ENCODE peak calls at places on chromosomes 5 and 9, in four cellular contexts. D is K562, X is GM12878, O is SK-N-SH. Q is an unnamed sample.

GRCh38 chr5:168159425-168159824 is 132.0 kb upstream of the WWC1 start:
- DNase-seq in D (no peak), X (no peak), O (no peak), Q (peak)

GRCh38 chr9:121472361-121472910 is 27.2 kb downstream of the GGTA1 start:
- DNase-seq in D (no peak), X (no peak), O (no peak), Q (no peak)

GRCh38 chr9:113592806-113593575 is 129.5 kb downstream of the RGS3 start:
- DNase-seq in D (no peak), X (no peak), O (no peak), Q (no peak)

GRCh38 chr5:56607551-56607950 is 207.8 kb upstream of the MAP3K1 start:
- DNase-seq in D (no peak), X (no peak), O (no peak), Q (no peak)

GRCh38 chr9:34163439-34163838 is 15.4 kb upstream of the UBAP1 start:
- DNase-seq in D (no peak), X (no peak), O (no peak), Q (no peak)

GRCh38 chr9:101235105-101235866 is 149.5 kb downstream of the BAAT start:
- DNase-seq in D (peak), X (no peak), O (peak), Q (no peak)

GRCh38 chr9:134314950-134315715 is 11.1 kb upstream of the RXRA start:
- DNase-seq in D (no peak), X (no peak), O (no peak), Q (no peak)

GRCh38 chr9:131627846-131628820 is 82.8 kb downstream of the PRRT1B start:
- DNase-seq in D (no peak), X (no peak), O (no peak), Q (no peak)

GRCh38 chr5:137632716-137633115 is 103.2 kb downstream of the KLHL3 start:
- DNase-seq in D (no peak), X (no peak), O (no peak), Q (no peak)

GRCh38 chr5:53779541-53779981 is 219.1 kb downstream of the NDUFS4 start:
- DNase-seq in D (no peak), X (no peak), O (peak), Q (no peak)

GRCh38 chr9:113624721-113625120 is 161.2 kb downstream of the RGS3 start:
- DNase-seq in D (no peak), X (no peak), O (peak), Q (no peak)

GRCh38 chr5:38497946-38498345 is 58.5 kb downstream of the LIFR start:
- DNase-seq in D (peak), X (no peak), O (no peak), Q (no peak)

GRCh38 chr5:175831507-175831906 is 39.9 kb upstream of the CPLX2 start:
- DNase-seq in D (no peak), X (no peak), O (no peak), Q (no peak)

GRCh38 chr9:132181796-132182521 is 20.1 kb downstream of the NTNG2 start:
- DNase-seq in D (no peak), X (no peak), O (peak), Q (no peak)

GRCh38 chr9:99127372-99128132 is 22.6 kb downstream of the TGFBR1 start:
- DNase-seq in D (no peak), X (no peak), O (no peak), Q (no peak)

GRCh38 chr9:17453751-17454150 is 125.1 kb upstream of the SH3GL2 start:
- DNase-seq in D (no peak), X (no peak), O (no peak), Q (no peak)

GRCh38 chr5:171415115-171415730 is 4.2 kb upstream of the FGF18 start:
- DNase-seq in D (no peak), X (no peak), O (no peak), Q (no peak)

GRCh38 chr9:85511746-85512145 is 230.0 kb downstream of the AGTPBP1 start:
- DNase-seq in D (no peak), X (no peak), O (no peak), Q (no peak)

GRCh38 chr5:164127527-164127926 is 622.1 kb downstream of the MAT2B start:
- DNase-seq in D (no peak), X (no peak), O (no peak), Q (no peak)

GRCh38 chr9:129489838-129490582 is 130.9 kb downstream of the C9orf50 start:
- DNase-seq in D (peak), X (no peak), O (no peak), Q (no peak)

GRCh38 chr5:8908055-8908683 is 637.7 kb downstream of the SEMA5A start:
- DNase-seq in D (peak), X (no peak), O (peak), Q (peak)

GRCh38 chr5:71862661-71863060 is 143.6 kb downstream of the CARTPT start:
- DNase-seq in D (no peak), X (no peak), O (no peak), Q (peak)

GRCh38 chr5:91118802-91119201 is 264.3 kb downstream of the ARRDC3 start:
- DNase-seq in D (no peak), X (no peak), O (no peak), Q (no peak)

GRCh38 chr9:124629600-124629999 is 122.4 kb upstream of the NR5A1 start:
- DNase-seq in D (no peak), X (no peak), O (no peak), Q (no peak)

GRCh38 chr5:103439007-103439406 is 123.6 kb downstream of the NUDT12 start:
- DNase-seq in D (no peak), X (no peak), O (no peak), Q (no peak)

DNA sequence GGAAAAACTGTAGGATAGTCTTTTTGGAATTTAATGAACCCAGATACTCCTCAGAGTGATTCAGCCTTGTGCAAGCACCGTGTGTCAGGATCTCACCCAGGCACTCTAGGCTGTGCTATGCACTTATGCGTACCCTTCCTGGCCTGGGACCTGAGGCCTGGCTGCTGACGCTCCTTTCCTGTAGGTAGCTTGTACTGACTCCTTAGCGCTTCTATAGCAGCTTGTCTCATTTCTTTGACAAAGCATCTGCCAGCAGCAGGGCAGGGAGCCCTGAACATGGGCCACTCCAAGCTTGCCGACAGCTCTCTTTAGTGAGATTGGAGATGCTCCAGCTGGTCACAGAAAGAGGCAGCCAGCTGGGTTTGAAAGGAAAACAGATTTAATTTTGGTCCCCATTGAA is 147.3 kb downstream of the SGCD start:
- DNase-seq in D (no peak), X (no peak), O (no peak), Q (no peak)
- TF ChIP-seq JUND in D (no peak), X (no peak), O (no peak), Q (no peak)

GRCh38 chr5:32753051-32753450 is 41.9 kb downstream of the NPR3 start:
- DNase-seq in D (no peak), X (no peak), O (no peak), Q (no peak)
- TF ChIP-seq JUND in D (no peak), X (no peak), O (no peak), Q (no peak)

DNA sequence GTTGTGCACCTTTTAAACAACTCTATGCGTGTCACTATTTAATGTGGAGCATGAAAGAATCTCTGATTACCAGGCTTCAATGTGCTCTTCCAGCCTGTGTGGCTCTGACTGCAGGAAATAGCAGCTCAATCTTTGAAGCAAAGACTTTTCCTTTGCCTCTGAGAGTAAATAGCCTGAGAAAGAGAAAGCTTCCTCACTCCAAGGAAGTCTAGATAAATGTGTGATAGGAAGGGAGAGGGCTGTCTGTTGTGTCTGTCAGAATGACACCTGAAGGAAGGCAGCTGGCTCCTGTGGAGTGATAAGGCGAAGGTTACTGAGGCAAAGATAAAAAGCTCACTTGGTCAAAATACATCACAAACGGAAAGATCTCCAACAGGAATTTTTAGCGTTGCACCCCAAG is 205.3 kb upstream of the HAPLN1 start:
- DNase-seq in D (no peak), X (no peak), O (no peak), Q (no peak)
- TF ChIP-seq JUND in D (no peak), X (no peak), O (no peak), Q (no peak)

GRCh38 chr5:10351199-10351881 is 2.2 kb upstream of the MARCHF6 start:
- DNase-seq in D (peak), X (no peak), O (no peak), Q (no peak)
- TF ChIP-seq JUND in D (peak), X (no peak), O (no peak), Q (no peak)

DNA sequence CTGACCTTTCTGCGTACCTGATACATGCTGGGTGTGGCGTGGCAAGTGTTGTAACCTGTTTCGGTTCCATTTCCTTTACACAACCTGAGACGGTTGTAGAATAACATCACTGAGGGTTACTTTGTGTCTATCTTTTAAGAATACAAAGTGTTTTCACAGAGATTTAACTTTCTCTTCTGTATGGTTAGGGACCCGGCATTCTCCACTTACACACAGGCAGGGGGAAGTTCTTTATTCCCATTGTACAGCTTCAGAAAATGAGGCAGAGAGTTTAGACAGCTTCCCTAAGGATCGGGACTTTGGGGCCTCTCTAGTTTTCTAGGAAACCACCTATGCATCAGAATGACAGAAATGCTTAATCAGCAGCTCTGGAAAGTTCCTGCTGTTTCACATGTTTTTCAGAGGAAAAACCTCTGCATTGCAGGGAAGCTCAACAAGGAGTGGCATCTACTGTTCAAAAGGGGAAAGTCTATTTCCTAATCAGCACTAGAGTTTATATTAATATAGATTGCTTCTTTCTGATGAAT is 41.3 kb downstream of the CAST start:
- DNase-seq in D (no peak), X (no peak), O (no peak), Q (no peak)
- TF ChIP-seq JUND in D (peak), X (no peak), O (no peak), Q (no peak)

GRCh38 chr5:101012880-101013279 is 109.8 kb upstream of the ST8SIA4 start:
- DNase-seq in D (no peak), X (no peak), O (no peak), Q (no peak)
- TF ChIP-seq JUND in D (no peak), X (no peak), O (no peak), Q (no peak)